ENCODE peak calls at places on chromosome 16, in ten cellular contexts. One of them, this sample, is unnamed.

GRCh38 chr16:51949260-51949659 is 597.7 kb downstream of the TOX3 start:
- DNase-seq in SK-N-SH: peak; percentile 49
- DNase-seq in hepatocyte: no peak
- DNase-seq in Karpas-422: no peak
- DNase-seq in GM23338: no peak
- DNase-seq in OCI-LY7: no peak
- DNase-seq in HCT116: no peak
- DNase-seq in GM23248: no peak
- DNase-seq in PC-9: no peak
- DNase-seq in PC-3: no peak
- DNase-seq in this sample: no peak

GRCh38 chr16:11349599-11350276 is 4.5 kb downstream of the RMI2 start:
- DNase-seq in SK-N-SH: no peak
- DNase-seq in hepatocyte: peak; percentile 37
- DNase-seq in Karpas-422: peak; percentile 44
- DNase-seq in GM23338: no peak
- DNase-seq in OCI-LY7: no peak
- DNase-seq in HCT116: no peak
- DNase-seq in GM23248: peak; percentile 92
- DNase-seq in PC-9: no peak
- DNase-seq in PC-3: peak; percentile 75
- DNase-seq in this sample: no peak

GRCh38 chr16:71930013-71930563 is 34.8 kb downstream of the IST1 start:
- DNase-seq in SK-N-SH: no peak
- DNase-seq in hepatocyte: no peak
- DNase-seq in Karpas-422: no peak
- DNase-seq in GM23338: no peak
- DNase-seq in OCI-LY7: no peak
- DNase-seq in HCT116: no peak
- DNase-seq in GM23248: peak; percentile 16
- DNase-seq in PC-9: no peak
- DNase-seq in PC-3: peak; percentile 18
- DNase-seq in this sample: no peak

GRCh38 chr16:1077877-1078578 is 5.5 kb downstream of the SSTR5 start:
- DNase-seq in SK-N-SH: no peak
- DNase-seq in hepatocyte: no peak
- DNase-seq in Karpas-422: no peak
- DNase-seq in GM23338: no peak
- DNase-seq in OCI-LY7: no peak
- DNase-seq in HCT116: no peak
- DNase-seq in GM23248: no peak
- DNase-seq in PC-9: no peak
- DNase-seq in PC-3: no peak
- DNase-seq in this sample: no peak

GRCh38 chr16:66378739-66379570 is 12.5 kb downstream of the CDH5 start:
- DNase-seq in SK-N-SH: no peak
- DNase-seq in hepatocyte: no peak
- DNase-seq in Karpas-422: no peak
- DNase-seq in GM23338: no peak
- DNase-seq in OCI-LY7: no peak
- DNase-seq in HCT116: no peak
- DNase-seq in GM23248: no peak
- DNase-seq in PC-9: peak; percentile 53
- DNase-seq in PC-3: no peak
- DNase-seq in this sample: no peak

GRCh38 chr16:81487301-81487720 is 42.7 kb downstream of the CMIP start:
- DNase-seq in SK-N-SH: no peak
- DNase-seq in hepatocyte: no peak
- DNase-seq in Karpas-422: no peak
- DNase-seq in GM23338: no peak
- DNase-seq in OCI-LY7: no peak
- DNase-seq in HCT116: no peak
- DNase-seq in GM23248: peak; percentile 25
- DNase-seq in PC-9: no peak
- DNase-seq in PC-3: no peak
- DNase-seq in this sample: no peak

GRCh38 chr16:6571044-6571443 is 761.6 kb upstream of the RBFOX1 start:
- DNase-seq in SK-N-SH: no peak
- DNase-seq in hepatocyte: no peak
- DNase-seq in Karpas-422: no peak
- DNase-seq in GM23338: peak; percentile 22
- DNase-seq in OCI-LY7: no peak
- DNase-seq in HCT116: no peak
- DNase-seq in GM23248: no peak
- DNase-seq in PC-9: no peak
- DNase-seq in PC-3: no peak
- DNase-seq in this sample: no peak

GRCh38 chr16:77211880-77212735 is 12.9 kb downstream of the SYCE1L start:
- DNase-seq in SK-N-SH: peak; percentile 96
- DNase-seq in hepatocyte: peak; percentile 87
- DNase-seq in Karpas-422: peak; percentile 83
- DNase-seq in GM23338: peak; percentile 92
- DNase-seq in OCI-LY7: peak; percentile 67
- DNase-seq in HCT116: no peak
- DNase-seq in GM23248: peak; percentile 26
- DNase-seq in PC-9: peak; percentile 71
- DNase-seq in PC-3: peak; percentile 61
- DNase-seq in this sample: peak; percentile 42

GRCh38 chr16:590165-590874 is 454 bp downstream of the RAB40C start:
- DNase-seq in SK-N-SH: peak; percentile 67
- DNase-seq in hepatocyte: peak; percentile 80
- DNase-seq in Karpas-422: no peak
- DNase-seq in GM23338: no peak
- DNase-seq in OCI-LY7: no peak
- DNase-seq in HCT116: no peak
- DNase-seq in GM23248: peak; percentile 88
- DNase-seq in PC-9: peak; percentile 38
- DNase-seq in PC-3: peak; percentile 23
- DNase-seq in this sample: no peak

GRCh38 chr16:86322283-86322682 is 188.0 kb upstream of the FOXF1 start:
- DNase-seq in SK-N-SH: no peak
- DNase-seq in hepatocyte: no peak
- DNase-seq in Karpas-422: no peak
- DNase-seq in GM23338: no peak
- DNase-seq in OCI-LY7: no peak
- DNase-seq in HCT116: no peak
- DNase-seq in GM23248: no peak
- DNase-seq in PC-9: no peak
- DNase-seq in PC-3: no peak
- DNase-seq in this sample: no peak

GRCh38 chr16:57017251-57017650 is 27.9 kb downstream of the NLRC5 start:
- DNase-seq in SK-N-SH: no peak
- DNase-seq in hepatocyte: no peak
- DNase-seq in Karpas-422: no peak
- DNase-seq in GM23338: no peak
- DNase-seq in OCI-LY7: no peak
- DNase-seq in HCT116: no peak
- DNase-seq in GM23248: peak; percentile 38
- DNase-seq in PC-9: no peak
- DNase-seq in PC-3: peak; percentile 29
- DNase-seq in this sample: no peak

GRCh38 chr16:49592507-49593422 is 219.2 kb downstream of the C16orf78 start:
- DNase-seq in SK-N-SH: peak; percentile 79
- DNase-seq in hepatocyte: peak; percentile 41
- DNase-seq in Karpas-422: peak; percentile 76
- DNase-seq in GM23338: peak; percentile 85
- DNase-seq in OCI-LY7: peak; percentile 61
- DNase-seq in HCT116: peak; percentile 12
- DNase-seq in GM23248: peak; percentile 41
- DNase-seq in PC-9: no peak
- DNase-seq in PC-3: peak; percentile 17
- DNase-seq in this sample: peak; percentile 21

GRCh38 chr16:14133907-14134306 is 62.8 kb downstream of the MRTFB start:
- DNase-seq in SK-N-SH: no peak
- DNase-seq in hepatocyte: no peak
- DNase-seq in Karpas-422: no peak
- DNase-seq in GM23338: no peak
- DNase-seq in OCI-LY7: no peak
- DNase-seq in HCT116: no peak
- DNase-seq in GM23248: no peak
- DNase-seq in PC-9: no peak
- DNase-seq in PC-3: no peak
- DNase-seq in this sample: no peak
- H3K9me2 ChIP-seq in SK-N-SH: no peaks in the 10 kb centered on the region
- H3K9me2 ChIP-seq in hepatocyte: no peaks in the 10 kb centered on the region
- H3K9me2 ChIP-seq in Karpas-422: no peaks in the 10 kb centered on the region
- H3K9me2 ChIP-seq in GM23338: peaks cover 3% of the 10 kb centered on the region
- H3K9me2 ChIP-seq in OCI-LY7: no peaks in the 10 kb centered on the region
- H3K9me2 ChIP-seq in HCT116: peaks cover 2% of the 10 kb centered on the region
- H3K9me2 ChIP-seq in GM23248: no peaks in the 10 kb centered on the region
- H3K9me2 ChIP-seq in PC-9: no peaks in the 10 kb centered on the region
- H3K9me2 ChIP-seq in PC-3: no peaks in the 10 kb centered on the region
- H3K9me2 ChIP-seq in this sample: no peaks in the 10 kb centered on the region

GRCh38 chr16:31397101-31397660 is 4.0 kb downstream of the ITGAD start:
- DNase-seq in SK-N-SH: no peak
- DNase-seq in hepatocyte: no peak
- DNase-seq in Karpas-422: no peak
- DNase-seq in GM23338: no peak
- DNase-seq in OCI-LY7: no peak
- DNase-seq in HCT116: no peak
- DNase-seq in GM23248: no peak
- DNase-seq in PC-9: no peak
- DNase-seq in PC-3: no peak
- DNase-seq in this sample: no peak

GRCh38 chr16:31393056-31393455 is at the start of gene ITGAD:
- DNase-seq in SK-N-SH: no peak
- DNase-seq in hepatocyte: no peak
- DNase-seq in Karpas-422: peak; percentile 44
- DNase-seq in GM23338: no peak
- DNase-seq in OCI-LY7: no peak
- DNase-seq in HCT116: no peak
- DNase-seq in GM23248: no peak
- DNase-seq in PC-9: no peak
- DNase-seq in PC-3: no peak
- DNase-seq in this sample: no peak

GRCh38 chr16:31400191-31400590 is 7.1 kb downstream of the ITGAD start:
- DNase-seq in SK-N-SH: no peak
- DNase-seq in hepatocyte: no peak
- DNase-seq in Karpas-422: no peak
- DNase-seq in GM23338: no peak
- DNase-seq in OCI-LY7: no peak
- DNase-seq in HCT116: no peak
- DNase-seq in GM23248: no peak
- DNase-seq in PC-9: no peak
- DNase-seq in PC-3: no peak
- DNase-seq in this sample: no peak

GRCh38 chr16:31397701-31398100 is 4.6 kb downstream of the ITGAD start:
- DNase-seq in SK-N-SH: no peak
- DNase-seq in hepatocyte: no peak
- DNase-seq in Karpas-422: no peak
- DNase-seq in GM23338: no peak
- DNase-seq in OCI-LY7: no peak
- DNase-seq in HCT116: no peak
- DNase-seq in GM23248: no peak
- DNase-seq in PC-9: no peak
- DNase-seq in PC-3: no peak
- DNase-seq in this sample: no peak

DNA sequence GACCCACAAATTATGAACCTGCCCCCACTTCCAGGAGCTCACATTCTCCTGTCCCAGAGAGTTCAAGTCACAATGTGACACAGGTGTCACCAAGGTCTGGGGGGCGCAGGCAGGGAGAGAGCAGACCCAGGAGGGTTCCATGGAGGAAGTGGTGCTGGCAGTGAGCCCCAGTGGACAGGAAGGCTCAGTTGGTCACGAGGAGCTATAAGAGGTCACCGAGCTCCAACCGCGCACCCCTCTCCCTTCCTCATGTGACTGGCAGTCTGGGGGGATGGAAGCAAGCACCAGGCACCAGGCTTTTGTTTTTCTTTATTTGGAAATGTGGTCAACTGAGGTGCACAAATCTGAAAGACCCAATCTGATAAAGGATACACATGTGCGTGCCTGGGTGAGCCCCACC is 2.5 kb downstream of the ITGAD start:
- DNase-seq in SK-N-SH: no peak
- DNase-seq in hepatocyte: no peak
- DNase-seq in Karpas-422: no peak
- DNase-seq in GM23338: no peak
- DNase-seq in OCI-LY7: no peak
- DNase-seq in HCT116: no peak
- DNase-seq in GM23248: no peak
- DNase-seq in PC-9: no peak
- DNase-seq in PC-3: no peak
- DNase-seq in this sample: no peak
- H3K9me2 ChIP-seq in SK-N-SH: no peaks in the 10 kb centered on the region
- H3K9me2 ChIP-seq in hepatocyte: no peaks in the 10 kb centered on the region
- H3K9me2 ChIP-seq in Karpas-422: no peaks in the 10 kb centered on the region
- H3K9me2 ChIP-seq in GM23338: no peaks in the 10 kb centered on the region
- H3K9me2 ChIP-seq in OCI-LY7: no peaks in the 10 kb centered on the region
- H3K9me2 ChIP-seq in HCT116: no peaks in the 10 kb centered on the region
- H3K9me2 ChIP-seq in GM23248: no peaks in the 10 kb centered on the region
- H3K9me2 ChIP-seq in PC-9: no peaks in the 10 kb centered on the region
- H3K9me2 ChIP-seq in PC-3: no peaks in the 10 kb centered on the region
- H3K9me2 ChIP-seq in this sample: no peaks in the 10 kb centered on the region

GRCh38 chr16:88973415-88974050 is 3.5 kb downstream of the CBFA2T3 start:
- DNase-seq in SK-N-SH: no peak
- DNase-seq in hepatocyte: no peak
- DNase-seq in Karpas-422: no peak
- DNase-seq in GM23338: no peak
- DNase-seq in OCI-LY7: no peak
- DNase-seq in HCT116: no peak
- DNase-seq in GM23248: no peak
- DNase-seq in PC-9: no peak
- DNase-seq in PC-3: no peak
- DNase-seq in this sample: no peak
- H3K9me2 ChIP-seq in SK-N-SH: no peaks in the 10 kb centered on the region
- H3K9me2 ChIP-seq in hepatocyte: no peaks in the 10 kb centered on the region
- H3K9me2 ChIP-seq in Karpas-422: no peaks in the 10 kb centered on the region
- H3K9me2 ChIP-seq in GM23338: no peaks in the 10 kb centered on the region
- H3K9me2 ChIP-seq in OCI-LY7: no peaks in the 10 kb centered on the region
- H3K9me2 ChIP-seq in HCT116: no peaks in the 10 kb centered on the region
- H3K9me2 ChIP-seq in GM23248: no peaks in the 10 kb centered on the region
- H3K9me2 ChIP-seq in PC-9: no peaks in the 10 kb centered on the region
- H3K9me2 ChIP-seq in PC-3: no peaks in the 10 kb centered on the region
- H3K9me2 ChIP-seq in this sample: no peaks in the 10 kb centered on the region

DNA sequence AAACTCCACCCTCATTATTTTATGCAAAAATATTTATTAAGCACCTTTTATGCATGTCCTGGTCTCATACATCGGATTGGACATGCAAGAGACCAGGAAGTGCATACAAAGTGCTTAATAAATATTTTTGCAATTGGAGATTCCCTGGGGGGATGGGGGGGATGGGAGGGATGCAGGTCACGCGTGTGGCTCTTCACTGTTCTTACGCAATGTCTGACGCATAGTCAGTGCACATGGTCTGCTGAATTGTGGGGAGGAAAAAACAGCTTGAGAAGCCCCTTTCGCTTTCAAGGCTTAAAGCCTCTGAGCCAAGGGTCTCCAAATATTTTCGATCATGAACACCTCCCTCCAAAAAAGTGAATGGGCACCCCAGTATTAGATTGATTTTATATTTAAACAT is 96.7 kb upstream of the XYLT1 start:
- DNase-seq in SK-N-SH: no peak
- DNase-seq in hepatocyte: no peak
- DNase-seq in Karpas-422: no peak
- DNase-seq in GM23338: no peak
- DNase-seq in OCI-LY7: no peak
- DNase-seq in HCT116: no peak
- DNase-seq in GM23248: peak; percentile 27
- DNase-seq in PC-9: no peak
- DNase-seq in PC-3: no peak
- DNase-seq in this sample: no peak
- H3K9me2 ChIP-seq in SK-N-SH: no peaks in the 10 kb centered on the region
- H3K9me2 ChIP-seq in hepatocyte: no peaks in the 10 kb centered on the region
- H3K9me2 ChIP-seq in Karpas-422: no peaks in the 10 kb centered on the region
- H3K9me2 ChIP-seq in GM23338: no peaks in the 10 kb centered on the region
- H3K9me2 ChIP-seq in OCI-LY7: no peaks in the 10 kb centered on the region
- H3K9me2 ChIP-seq in HCT116: no peaks in the 10 kb centered on the region
- H3K9me2 ChIP-seq in GM23248: no peaks in the 10 kb centered on the region
- H3K9me2 ChIP-seq in PC-9: no peaks in the 10 kb centered on the region
- H3K9me2 ChIP-seq in PC-3: no peaks in the 10 kb centered on the region
- H3K9me2 ChIP-seq in this sample: no peaks in the 10 kb centered on the region

GRCh38 chr16:84370723-84371552 is 2.6 kb downstream of the ATP2C2 start:
- DNase-seq in SK-N-SH: no peak
- DNase-seq in hepatocyte: peak; percentile 51
- DNase-seq in Karpas-422: no peak
- DNase-seq in GM23338: no peak
- DNase-seq in OCI-LY7: no peak
- DNase-seq in HCT116: no peak
- DNase-seq in GM23248: no peak
- DNase-seq in PC-9: no peak
- DNase-seq in PC-3: peak; percentile 43
- DNase-seq in this sample: no peak
- H3K9me2 ChIP-seq in SK-N-SH: no peaks in the 10 kb centered on the region
- H3K9me2 ChIP-seq in hepatocyte: no peaks in the 10 kb centered on the region
- H3K9me2 ChIP-seq in Karpas-422: no peaks in the 10 kb centered on the region
- H3K9me2 ChIP-seq in GM23338: no peaks in the 10 kb centered on the region
- H3K9me2 ChIP-seq in OCI-LY7: no peaks in the 10 kb centered on the region
- H3K9me2 ChIP-seq in HCT116: no peaks in the 10 kb centered on the region
- H3K9me2 ChIP-seq in GM23248: no peaks in the 10 kb centered on the region
- H3K9me2 ChIP-seq in PC-9: no peaks in the 10 kb centered on the region
- H3K9me2 ChIP-seq in PC-3: no peaks in the 10 kb centered on the region
- H3K9me2 ChIP-seq in this sample: no peaks in the 10 kb centered on the region

This sample was measured in MM.1S.